ENCODE peak calls at places on chromosomes 12 and 14, in four cellular contexts. C, J, P and I are unnamed samples. For H3K36me3, the result is how much of the 10 kb centered on the place peaks cover.

GRCh38 chr12:52249041-52249461 is 16.0 kb downstream of the KRT7 start:
- DNase-seq in C (no peak), J (no peak), P (no peak), I (peak)

GRCh38 chr14:28767851-28768548 is 1.4 kb downstream of the FOXG1 start:
- DNase-seq in C (peak), J (peak), P (no peak), I (no peak)

GRCh38 chr14:23323838-23324454 is 2.7 kb downstream of the PABPN1 start:
- DNase-seq in C (no peak), J (no peak), P (no peak), I (no peak)

GRCh38 chr14:83164016-83164415 is 1630.4 kb upstream of the SEL1L start:
- DNase-seq in C (no peak), J (no peak), P (no peak), I (no peak)

GRCh38 chr12:53765891-53766290 is 14.1 kb upstream of the CISTR start:
- DNase-seq in C (no peak), J (no peak), P (no peak), I (no peak)

GRCh38 chr14:96038920-96039632 is at the start of gene C14orf132:
- DNase-seq in C (peak), J (peak), P (peak), I (peak)

GRCh38 chr12:53006810-53007742 is 820 bp downstream of the EIF4B start:
- DNase-seq in C (peak), J (peak), P (peak), I (peak)

GRCh38 chr12:46124132-46124847 is 133.9 kb upstream of the SCAF11 start:
- DNase-seq in C (no peak), J (no peak), P (no peak), I (no peak)

GRCh38 chr14:101400815-101401214 is 160.5 kb upstream of the DIO3 start:
- DNase-seq in C (no peak), J (no peak), P (no peak), I (no peak)

GRCh38 chr14:35470775-35471174 is 63.2 kb upstream of the INSM2 start:
- DNase-seq in C (no peak), J (peak), P (no peak), I (no peak)

GRCh38 chr14:100103261-100104005 is 38.2 kb downstream of the EVL start:
- DNase-seq in C (no peak), J (no peak), P (no peak), I (no peak)

GRCh38 chr14:100104006-100104352 is 38.8 kb downstream of the EVL start:
- DNase-seq in C (no peak), J (no peak), P (no peak), I (no peak)

GRCh38 chr14:100104523-100105300 is 39.5 kb downstream of the EVL start:
- DNase-seq in C (no peak), J (no peak), P (no peak), I (no peak)

GRCh38 chr14:100100032-100100405 is 34.8 kb downstream of the EVL start:
- DNase-seq in C (no peak), J (no peak), P (no peak), I (no peak)

DNA sequence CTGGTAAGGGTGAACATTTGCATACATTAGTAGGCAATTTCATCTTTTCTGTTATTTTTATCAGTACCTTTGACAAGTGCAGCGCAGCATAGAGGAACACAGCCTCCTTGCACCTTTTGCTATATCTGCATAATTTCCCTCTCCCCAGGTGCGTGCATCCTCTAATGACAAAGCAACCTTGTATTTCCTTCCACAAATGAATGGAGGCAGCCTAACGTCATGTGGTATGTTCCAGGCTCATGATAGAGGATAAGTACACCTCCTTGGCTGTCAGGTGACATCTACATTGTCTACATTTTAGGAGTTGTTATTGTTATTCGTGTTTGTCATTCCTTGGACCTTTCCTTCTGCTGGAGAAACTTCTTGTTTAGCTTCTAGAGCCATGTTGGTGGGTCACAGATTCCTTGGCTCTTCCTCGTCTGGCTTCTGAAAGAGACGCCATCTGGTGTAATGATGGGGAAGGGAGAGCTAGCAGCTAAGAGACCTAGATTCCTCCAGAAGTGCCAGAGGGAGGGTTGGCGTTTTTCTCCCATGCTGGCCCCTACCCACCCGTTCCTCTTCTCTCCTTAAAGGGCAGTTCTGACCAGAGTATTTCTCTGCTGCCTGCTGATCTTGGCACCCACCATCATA is 37.0 kb downstream of the EVL start:
- DNase-seq in C (no peak), J (no peak), P (no peak), I (no peak)
- H3K36me3 ChIP-seq in C (under half), J (under half), P (under half), I (under half)

GRCh38 chr12:68831751-68832503 is 23.9 kb downstream of the MDM2 start:
- DNase-seq in C (no peak), J (no peak), P (no peak), I (no peak)

GRCh38 chr12:68833508-68833907 is 25.5 kb downstream of the MDM2 start:
- DNase-seq in C (no peak), J (no peak), P (no peak), I (no peak)

GRCh38 chr12:68835333-68835908 is 27.4 kb downstream of the MDM2 start:
- DNase-seq in C (no peak), J (peak), P (no peak), I (no peak)

GRCh38 chr12:68831272-68831671 is 23.3 kb downstream of the MDM2 start:
- DNase-seq in C (no peak), J (no peak), P (no peak), I (no peak)

DNA sequence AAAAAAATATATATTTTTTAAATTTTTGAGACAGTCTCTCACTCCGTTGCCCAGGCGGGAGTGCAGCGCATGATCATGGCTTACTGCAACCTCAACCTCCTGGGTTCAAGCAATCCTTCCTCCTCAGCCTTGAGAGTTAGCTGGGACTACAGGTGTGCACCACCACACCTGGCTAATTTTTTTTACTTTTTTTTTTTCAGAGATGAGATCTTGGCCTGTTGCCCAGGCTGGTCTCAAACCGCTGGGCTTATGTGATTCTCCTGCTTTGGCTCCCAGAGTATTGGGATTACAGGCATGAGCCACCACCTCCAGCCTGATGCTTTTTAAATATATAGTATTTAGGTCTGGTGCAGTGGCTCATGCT is 24.5 kb downstream of the MDM2 start:
- DNase-seq in C (no peak), J (no peak), P (no peak), I (no peak)
- H3K4me3 ChIP-seq in C (no peak), J (no peak), P (no peak), I (no peak)

GRCh38 chr14:50762931-50763300 is 68.0 kb downstream of the NIN start:
- DNase-seq in C (no peak), J (no peak), P (no peak), I (no peak)
- H3K36me3 ChIP-seq in C (under half), J (half or more), P (half or more), I (under half)

GRCh38 chr12:93682846-93683261 is 5.7 kb downstream of the CRADD start:
- DNase-seq in C (no peak), J (peak), P (peak), I (peak)

GRCh38 chr12:93686572-93687365 is 9.6 kb downstream of the CRADD start:
- DNase-seq in C (no peak), J (no peak), P (no peak), I (no peak)

GRCh38 chr12:93683410-93683809 is 6.2 kb downstream of the CRADD start:
- DNase-seq in C (no peak), J (peak), P (no peak), I (no peak)

GRCh38 chr12:93689076-93689834 is 12.1 kb downstream of the CRADD start:
- DNase-seq in C (peak), J (no peak), P (no peak), I (no peak)

GRCh38 chr12:93684716-93685115 is 7.5 kb downstream of the CRADD start:
- DNase-seq in C (no peak), J (no peak), P (no peak), I (no peak)
- H3K4me3 ChIP-seq in C (no peak), J (no peak), P (no peak), I (no peak)

DNA sequence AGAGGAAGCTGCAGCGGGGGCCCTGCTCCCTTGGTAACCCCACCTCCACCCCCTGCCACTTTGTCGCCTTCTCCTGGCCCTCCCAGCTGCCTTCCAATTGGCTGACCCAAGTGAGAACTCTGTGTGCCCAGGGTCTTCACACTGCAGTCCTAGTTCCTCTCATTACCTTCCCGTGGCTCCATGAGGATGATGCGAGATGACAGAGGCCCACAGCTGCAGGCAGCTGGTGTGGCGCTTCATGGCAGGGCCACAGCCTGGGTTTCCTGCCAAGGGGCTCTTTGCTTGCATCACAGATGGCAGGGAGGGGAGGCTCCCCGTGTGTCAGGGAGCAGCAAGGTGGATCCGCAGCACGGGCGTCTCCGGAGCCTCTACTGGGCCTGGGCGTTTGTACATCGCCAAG is 29.0 kb downstream of the DEGS2 start:
- DNase-seq in C (no peak), J (no peak), P (no peak), I (no peak)
- H3K36me3 ChIP-seq in C (under half), J (half or more), P (half or more), I (under half)

GRCh38 chr14:77098470-77099353 is 654 bp downstream of the CIPC start:
- DNase-seq in C (peak), J (no peak), P (peak), I (peak)

GRCh38 chr14:77099425-77100167 is 1.5 kb downstream of the CIPC start:
- DNase-seq in C (peak), J (no peak), P (no peak), I (no peak)

GRCh38 chr14:77102154-77102553 is 4.1 kb downstream of the CIPC start:
- DNase-seq in C (peak), J (no peak), P (no peak), I (no peak)

GRCh38 chr14:77103475-77103874 is 5.4 kb downstream of the CIPC start:
- DNase-seq in C (no peak), J (no peak), P (no peak), I (no peak)

DNA sequence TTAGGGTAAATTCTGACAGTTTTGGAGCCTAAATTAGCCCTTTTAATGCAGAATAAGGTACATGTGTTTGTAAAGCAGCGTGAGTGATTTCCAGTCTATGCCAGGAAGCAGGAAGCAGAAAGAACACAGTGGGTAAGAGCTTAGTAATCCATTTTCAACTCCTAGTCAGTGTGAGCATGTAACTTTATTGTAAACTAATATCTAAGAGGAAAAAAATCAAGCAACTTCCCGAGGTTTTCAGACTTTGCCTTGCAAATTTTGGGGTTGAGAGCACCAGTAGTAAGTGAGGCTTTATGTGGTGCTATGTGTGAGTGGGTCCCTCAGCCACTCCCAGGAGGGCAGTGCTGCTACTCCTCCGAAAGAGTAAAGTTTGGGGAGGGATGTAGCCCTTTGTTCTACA is 2.9 kb downstream of the CIPC start:
- DNase-seq in C (no peak), J (no peak), P (no peak), I (no peak)
- H3K4me3 ChIP-seq in C (no peak), J (no peak), P (no peak), I (no peak)

DNA sequence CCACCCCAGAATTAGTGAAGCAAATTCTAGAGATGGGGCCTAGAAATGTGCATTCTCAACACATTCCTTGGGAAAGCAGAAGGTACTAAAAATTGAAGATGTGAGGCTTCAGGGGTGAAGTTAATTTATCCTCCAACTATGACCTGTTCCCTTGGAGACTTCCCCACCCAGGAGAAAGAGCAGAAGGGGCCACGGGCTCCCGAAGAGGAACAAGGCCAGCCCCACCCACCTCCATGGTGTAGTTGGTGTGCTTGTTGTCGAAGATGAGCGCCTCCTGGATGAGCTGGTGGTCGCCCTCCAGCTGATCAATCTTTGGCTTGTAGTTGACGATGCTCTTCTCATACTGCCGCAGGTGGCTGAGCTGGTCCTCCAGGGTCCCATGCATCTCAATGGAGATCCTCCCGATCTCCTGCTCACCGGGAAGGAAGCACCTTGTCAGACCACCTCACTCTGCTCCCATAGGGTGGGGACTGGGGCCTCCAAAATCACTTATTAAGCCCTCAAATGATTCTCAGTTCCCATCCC is 87.8 kb upstream of the ZFP36L1 start:
- DNase-seq in C (no peak), J (no peak), P (no peak), I (no peak)
- H3K36me3 ChIP-seq in C (under half), J (under half), P (half or more), I (under half)